ENCODE peak calls at places on chromosomes 5 and 9, in six cellular contexts. J, D, Q, W, S and X are unnamed samples.

GRCh38 chr5:175377816-175378215 is 66.2 kb downstream of the DRD1 start:
- DNase-seq in S (no peak), D (no peak), J (no peak), Q (no peak), W (no peak), X (no peak)

GRCh38 chr9:76704601-76705204 is 59.5 kb upstream of the PCA3 start:
- DNase-seq in W (peak), D (peak), S (no peak), Q (peak), J (peak), X (no peak)

GRCh38 chr9:76810377-76810957 is 46.2 kb downstream of the PCA3 start:
- DNase-seq in J (peak), Q (no peak), D (peak), W (peak), S (no peak), X (no peak)

GRCh38 chr5:64594601-64595518 is 89.0 kb downstream of the RGS7BP start:
- DNase-seq in W (no peak), D (no peak), Q (no peak), J (peak), S (no peak), X (no peak)

GRCh38 chr5:79107020-79107796 is 4.4 kb upstream of the BHMT start:
- DNase-seq in D (peak), S (no peak), W (no peak), Q (no peak), J (no peak), X (no peak)

GRCh38 chr5:68749648-68750047 is 344.2 kb upstream of the SLC30A5 start:
- DNase-seq in D (no peak), S (no peak), W (peak), J (no peak), Q (no peak), X (no peak)

GRCh38 chr5:164233796-164234195 is 728.4 kb downstream of the MAT2B start:
- DNase-seq in W (no peak), S (no peak), Q (no peak), D (no peak), J (no peak), X (no peak)

GRCh38 chr9:127142291-127142690 is 19.9 kb upstream of the ANGPTL2 start:
- DNase-seq in D (no peak), W (no peak), J (no peak), Q (no peak), S (peak), X (no peak)

GRCh38 chr9:126546036-126546435 is 67.7 kb upstream of the LMX1B start:
- DNase-seq in W (no peak), Q (no peak), J (no peak), S (no peak), D (no peak), X (no peak)

GRCh38 chr5:75992677-75993582 is 90.3 kb upstream of the SV2C start:
- DNase-seq in S (no peak), W (no peak), D (no peak), Q (no peak), J (no peak), X (no peak)

GRCh38 chr9:77744877-77745435 is 96.8 kb upstream of the GNA14 start:
- DNase-seq in S (no peak), J (no peak), W (no peak), D (no peak), Q (no peak), X (no peak)

GRCh38 chr9:37970301-37971106 is 66.6 kb upstream of the SLC25A51 start:
- DNase-seq in Q (no peak), D (no peak), W (no peak), S (no peak), J (no peak), X (no peak)

GRCh38 chr9:79176298-79176697 is 395.5 kb upstream of the TLE4 start:
- DNase-seq in S (no peak), Q (no peak), W (no peak), D (no peak), J (no peak), X (no peak)

GRCh38 chr9:112479221-112479620 is 7.4 kb upstream of the KIAA1958 start:
- DNase-seq in W (no peak), Q (no peak), S (no peak), D (no peak), J (no peak), X (no peak)

GRCh38 chr5:40734986-40735385 is 20.8 kb downstream of the TTC33 start:
- DNase-seq in W (no peak), J (no peak), Q (peak), D (no peak), S (no peak), X (no peak)

GRCh38 chr5:61625682-61626620 is 293.9 kb downstream of the ZSWIM6 start:
- DNase-seq in D (peak), S (peak), W (no peak), Q (no peak), J (no peak), X (no peak)

DNA sequence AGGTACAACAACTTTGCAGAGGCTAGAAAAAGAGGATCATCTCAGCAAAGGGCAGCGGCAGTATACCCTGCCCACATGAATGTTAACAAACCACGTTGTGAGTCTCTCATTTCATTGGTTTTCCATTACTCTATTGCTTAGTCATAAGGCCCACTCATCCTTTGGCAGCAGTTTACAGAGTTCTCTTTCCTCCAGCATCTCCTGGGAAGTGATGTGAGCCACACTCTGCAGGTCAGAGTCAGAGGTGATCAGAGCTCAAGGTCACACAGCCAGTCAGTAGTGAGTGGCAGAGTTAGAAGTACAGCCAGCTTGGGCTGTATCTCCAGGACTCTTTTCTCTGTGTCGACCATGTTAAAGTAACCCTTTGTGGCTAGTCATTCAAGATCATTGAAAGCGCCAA is 599.6 kb upstream of the GRAMD2B start:
- DNase-seq in W (peak), D (no peak), S (no peak), Q (peak), J (no peak), X (no peak)
- TF ChIP-seq CTCF in W (no peak), D (no peak), S (no peak), Q (no peak), J (no peak), X (no peak)

GRCh38 chr5:155147222-155147621 is 133.7 kb downstream of the KIF4B start:
- DNase-seq in S (no peak), J (no peak), D (no peak), W (no peak), Q (no peak), X (no peak)
- TF ChIP-seq CTCF in S (no peak), J (peak), D (peak), W (peak), Q (peak), X (peak)

GRCh38 chr5:13976867-13977479 is 32.5 kb upstream of the DNAH5 start:
- DNase-seq in J (peak), D (peak), W (peak), Q (peak), S (no peak), X (no peak)
- TF ChIP-seq CTCF in J (peak), D (peak), W (peak), Q (peak), S (peak), X (peak)

DNA sequence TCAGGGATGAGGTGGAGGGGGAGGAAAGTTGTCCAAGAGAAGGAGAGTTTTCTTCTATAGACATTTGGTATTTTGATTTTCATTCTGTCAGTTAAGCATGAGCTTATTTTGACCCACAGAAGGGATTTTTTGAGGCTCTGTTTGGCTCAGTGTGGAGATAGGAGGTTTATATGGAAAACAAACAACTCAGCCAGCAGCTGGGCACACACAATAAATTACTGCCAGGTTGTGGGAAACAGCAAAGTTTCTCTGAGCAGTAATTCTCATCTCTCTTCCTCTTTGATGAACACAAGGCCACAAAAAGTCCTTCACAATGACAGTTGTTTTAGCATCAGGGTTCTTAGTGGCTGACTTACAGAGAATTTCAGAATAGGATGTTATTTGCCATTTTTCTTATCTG is 486.1 kb downstream of the KDM4C start:
- DNase-seq in S (no peak), D (no peak), W (no peak), Q (no peak), J (no peak), X (no peak)
- TF ChIP-seq CTCF in S (no peak), D (no peak), W (no peak), Q (no peak), J (no peak), X (no peak)

GRCh38 chr9:106862946-106863740 is at the start of gene ZNF462:
- DNase-seq in J (peak), S (peak), W (peak), D (peak), Q (peak), X (peak)
- TF ChIP-seq CTCF in J (no peak), S (no peak), W (no peak), D (no peak), Q (no peak), X (no peak)

GRCh38 chr5:126027652-126028051 is 395.6 kb upstream of the GRAMD2B start:
- DNase-seq in W (no peak), Q (no peak), D (no peak), J (no peak), S (no peak), X (no peak)
- TF ChIP-seq CTCF in W (no peak), Q (no peak), D (no peak), J (no peak), S (no peak), X (no peak)

DNA sequence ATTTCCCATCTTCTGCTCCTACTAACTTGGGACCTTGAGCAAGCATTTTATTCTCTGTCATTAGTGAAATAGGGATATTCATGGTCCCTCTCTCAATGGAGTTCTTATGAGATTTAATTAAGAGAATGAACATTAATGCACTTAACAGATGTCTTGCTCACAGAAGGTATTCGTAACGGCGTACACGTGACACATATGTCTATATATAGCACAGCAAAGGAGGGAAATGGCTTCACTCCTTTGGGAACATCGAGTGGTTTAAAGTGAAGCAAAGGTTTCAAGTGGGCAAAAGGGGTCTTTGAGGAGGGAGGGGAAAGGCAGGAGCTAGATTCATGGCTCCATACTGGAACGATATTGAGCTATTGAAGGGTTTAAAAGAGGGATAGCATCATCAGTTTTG is 24.6 kb downstream of the KDM4C start:
- DNase-seq in S (no peak), Q (no peak), J (no peak), D (no peak), W (no peak), X (peak)
- TF ChIP-seq CTCF in S (no peak), Q (no peak), J (no peak), D (no peak), W (no peak), X (no peak)

GRCh38 chr5:141478321-141478945 is 2.7 kb downstream of the PCDHGC3 start:
- DNase-seq in Q (peak), W (peak), J (no peak), S (no peak), D (peak), X (no peak)
- TF ChIP-seq CTCF in Q (peak), W (peak), J (peak), S (no peak), D (peak), X (no peak)

DNA sequence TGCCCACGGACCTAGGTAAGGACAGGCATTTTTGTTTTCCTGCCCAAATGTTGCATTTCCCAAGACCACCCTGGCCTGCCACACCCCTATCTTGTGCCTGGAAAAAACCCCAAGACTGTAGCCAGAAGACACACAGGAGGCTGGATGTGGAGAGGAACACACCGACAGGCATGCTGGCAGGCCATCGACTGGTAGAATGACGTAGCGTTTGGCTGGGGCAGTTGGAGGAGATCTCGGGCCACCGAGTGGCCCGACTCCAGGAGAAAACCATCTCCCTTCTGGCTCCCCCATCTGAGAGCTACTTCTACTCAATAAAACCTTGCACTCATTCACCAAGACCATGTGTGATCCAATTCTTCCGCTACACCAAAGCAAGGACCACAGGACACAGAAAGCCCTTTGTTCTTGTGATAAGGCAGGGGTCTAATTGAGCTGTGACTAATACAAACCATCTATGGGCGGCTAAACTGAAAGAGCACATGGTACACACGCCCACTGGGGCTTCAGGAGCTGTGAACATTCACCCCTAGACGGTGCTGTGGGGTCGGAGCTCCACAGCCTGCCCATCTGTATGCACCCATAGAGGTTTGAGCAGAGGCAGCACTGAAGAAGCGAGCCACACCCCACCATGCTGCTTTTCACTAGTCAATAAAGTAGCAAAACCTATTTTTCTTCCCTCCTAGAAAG is 38.9 kb upstream of the N4BP3 start:
- DNase-seq in Q (no peak), S (no peak), J (peak), D (no peak), W (peak), X (no peak)
- TF ChIP-seq CTCF in Q (peak), S (no peak), J (peak), D (no peak), W (no peak), X (no peak)